ENCODE peak calls at places on chromosomes 11 and 22, in nine cellular contexts. Y is adrenal gland, H is lung, B is H1, T is left ventricle myocardium inferior, K is fibroblast of the aortic adventitia, W is Calu3, E is astrocyte of the spinal cord, M is left lung. L is an unnamed sample.
A peak's percentile ranks its signal among the peaks of the same experiment; 100 is the strongest.

GRCh38 chr22:42353883-42354727 is 78.1 kb downstream of the NFAM1 start:
- DNase-seq in M (no peak), W (no peak), B (no peak), K (no peak), E (no peak), H (no peak), T (no peak), Y (no peak), L (no peak)

GRCh38 chr11:124108158-124108557 is 7.1 kb upstream of the VWA5A start:
- DNase-seq in K (peak; percentile 47), H (no peak), W (peak; percentile 2), B (no peak), E (peak; percentile 55), M (no peak), T (no peak), Y (no peak), L (no peak)

GRCh38 chr11:123194308-123195181 is 503 bp downstream of the CLMP start:
- DNase-seq in Y (peak; percentile 40), E (peak; percentile 46), M (no peak), B (no peak), K (peak; percentile 63), H (no peak), T (no peak), W (peak; percentile 11), L (peak; percentile 28)

GRCh38 chr22:41092023-41092817 is at the start of gene EP300:
- DNase-seq in B (peak; percentile 72), W (peak; percentile 86), E (peak; percentile 78), Y (peak; percentile 93), M (peak; percentile 92), T (peak; percentile 86), H (peak; percentile 87), K (peak; percentile 59), L (no peak)

GRCh38 chr11:84437129-84438123 is 1151.3 kb upstream of the CCDC90B start:
- DNase-seq in Y (peak; percentile 19), K (peak; percentile 3), H (no peak), E (no peak), T (no peak), M (peak; percentile 33), W (peak; percentile 39), B (peak; percentile 83), L (no peak)

GRCh38 chr11:83573097-83573496 is 286.9 kb upstream of the CCDC90B start:
- DNase-seq in K (peak; percentile 69), W (no peak), E (no peak), B (no peak), H (no peak), Y (no peak), T (no peak), M (no peak), L (no peak)

GRCh38 chr11:7576671-7577225 is 62.9 kb downstream of the PPFIBP2 start:
- DNase-seq in H (no peak), E (no peak), T (peak; percentile 41), B (no peak), Y (no peak), W (no peak), K (peak; percentile 78), M (no peak), L (no peak)

GRCh38 chr11:128379587-128380279 is 207.6 kb downstream of the ETS1 start:
- DNase-seq in E (no peak), K (no peak), M (no peak), T (no peak), Y (no peak), W (no peak), H (no peak), B (no peak), L (no peak)

DNA sequence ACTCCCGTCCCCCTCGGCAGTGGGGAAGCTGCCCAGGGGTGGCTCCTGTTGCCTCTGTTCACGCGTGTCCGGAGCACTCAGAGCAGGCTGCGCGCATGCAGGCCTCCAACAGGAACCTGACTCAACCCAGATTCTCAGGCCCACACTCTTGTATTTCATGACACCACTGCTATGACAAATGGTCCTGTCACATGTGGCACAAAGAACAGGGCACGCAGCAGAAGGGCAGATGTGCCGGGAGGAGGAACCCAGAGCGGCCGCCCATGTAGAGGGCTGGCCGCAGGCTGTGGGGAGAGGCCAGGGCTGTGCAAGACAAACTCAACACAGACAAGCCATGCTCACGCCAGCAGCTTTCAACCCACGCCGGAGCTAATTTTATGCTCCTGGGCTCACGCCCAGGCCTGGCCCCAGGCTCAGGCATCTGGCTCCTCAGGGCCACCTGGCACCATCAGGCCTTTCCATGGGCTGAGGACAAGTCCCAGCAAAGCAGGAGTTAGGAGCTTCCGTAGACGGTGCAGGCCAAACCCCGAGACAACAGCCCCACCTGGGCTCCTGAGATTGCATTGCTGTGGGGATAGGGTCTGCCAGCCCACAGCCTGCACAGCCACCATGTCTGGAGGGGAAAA is 40.0 kb downstream of the DUSP8 start:
- DNase-seq in W (no peak), Y (peak; percentile 82), E (peak; percentile 43), M (no peak), B (no peak), T (peak; percentile 77), H (no peak), K (peak; percentile 72), L (no peak)
- TF ChIP-seq CTCF in W (no peak), Y (no peak), E (no peak), M (no peak), B (no peak), T (no peak), H (no peak), K (no peak), L (no peak)

GRCh38 chr11:72754149-72754543 is 1.9 kb upstream of the ARAP1 start:
- DNase-seq in T (no peak), H (no peak), M (no peak), Y (peak; percentile 64), E (no peak), W (no peak), K (no peak), B (no peak), L (no peak)

GRCh38 chr11:72752088-72752914 is at the start of gene ARAP1:
- DNase-seq in H (peak; percentile 82), Y (peak; percentile 79), T (peak; percentile 74), M (peak; percentile 82), W (peak; percentile 73), K (peak; percentile 58), E (peak; percentile 74), B (peak; percentile 80), L (peak; percentile 94)

GRCh38 chr11:72751293-72752087 is 718 bp downstream of the ARAP1 start:
- DNase-seq in Y (no peak), B (no peak), W (no peak), H (peak; percentile 80), M (peak; percentile 73), T (no peak), K (no peak), E (no peak), L (no peak)

GRCh38 chr11:72754544-72755155 is 2.4 kb upstream of the ARAP1 start:
- DNase-seq in M (no peak), W (no peak), T (no peak), E (no peak), Y (no peak), H (no peak), B (peak; percentile 66), K (no peak), L (no peak)

DNA sequence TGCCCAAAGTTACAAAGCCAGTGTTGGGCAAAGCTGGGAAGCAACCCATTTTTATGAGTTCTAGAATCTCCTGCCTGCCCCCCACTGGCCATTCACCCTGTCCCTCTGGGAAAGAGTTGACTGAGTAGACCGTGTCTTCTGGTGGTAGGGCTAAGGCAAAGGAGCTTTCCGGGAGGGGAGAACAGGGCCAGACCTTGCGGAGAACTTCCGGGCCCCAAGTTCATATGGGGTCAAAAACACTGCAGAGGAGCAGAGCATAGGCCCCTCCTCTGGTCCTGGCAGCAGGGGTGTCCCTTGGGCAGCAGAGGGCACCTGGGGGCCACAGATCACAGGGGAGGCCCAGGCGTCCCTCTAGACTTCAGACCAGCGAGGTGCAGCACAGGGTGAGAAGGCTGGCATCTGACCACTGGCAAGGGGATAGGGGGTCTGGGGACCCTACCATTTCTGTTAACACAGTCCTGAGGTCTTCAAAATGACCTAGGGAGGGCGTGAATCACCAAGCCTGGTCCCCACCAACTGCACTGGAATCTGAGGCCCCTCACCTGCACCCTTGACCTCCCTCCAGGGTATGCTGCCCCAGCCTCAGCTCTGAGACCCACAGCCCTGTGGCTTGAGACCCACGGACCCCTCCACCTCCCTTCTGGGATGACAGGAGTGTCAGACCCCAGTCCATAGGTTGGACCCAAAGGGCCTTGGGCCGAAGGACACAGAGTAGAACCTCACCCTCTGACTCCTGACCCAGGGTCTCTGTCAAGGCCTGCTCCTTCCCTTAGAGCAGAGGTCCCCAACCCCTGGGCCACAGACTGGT is 1.3 kb upstream of the ARAP1 start:
- DNase-seq in Y (no peak), B (no peak), T (no peak), H (no peak), E (no peak), K (no peak), W (no peak), M (no peak), L (no peak)
- TF ChIP-seq CTCF in Y (no peak), B (no peak), T (no peak), H (no peak), E (no peak), K (no peak), W (no peak), M (peak; percentile 15), L (no peak)

GRCh38 chr11:75402002-75402773 is 2.9 kb downstream of the RPS3 start:
- DNase-seq in W (no peak), E (no peak), Y (no peak), H (no peak), T (no peak), M (no peak), B (no peak), K (no peak), L (no peak)

GRCh38 chr11:75398906-75399305 is 412 bp upstream of the RPS3 start:
- DNase-seq in W (no peak), T (no peak), H (no peak), M (no peak), E (no peak), B (no peak), Y (no peak), K (no peak), L (no peak)

GRCh38 chr11:75403037-75403436 is 3.7 kb downstream of the RPS3 start:
- DNase-seq in W (no peak), Y (no peak), T (no peak), M (no peak), K (no peak), E (no peak), H (no peak), B (no peak), L (no peak)

GRCh38 chr11:75400110-75400865 is 970 bp downstream of the RPS3 start:
- DNase-seq in T (no peak), H (no peak), W (no peak), Y (no peak), E (no peak), M (no peak), B (no peak), K (peak; percentile 33), L (no peak)

GRCh38 chr11:75399344-75400109 is at the start of gene RPS3:
- DNase-seq in B (peak; percentile 90), K (peak; percentile 92), T (peak; percentile 92), W (peak; percentile 89), Y (peak; percentile 93), M (peak; percentile 92), E (peak; percentile 92), H (peak; percentile 92), L (peak; percentile 73)
- TF ChIP-seq CTCF in B (no peak), K (no peak), T (peak; percentile 24), W (no peak), Y (peak; percentile 19), M (no peak), E (peak; percentile 5), H (peak; percentile 9), L (no peak)

DNA sequence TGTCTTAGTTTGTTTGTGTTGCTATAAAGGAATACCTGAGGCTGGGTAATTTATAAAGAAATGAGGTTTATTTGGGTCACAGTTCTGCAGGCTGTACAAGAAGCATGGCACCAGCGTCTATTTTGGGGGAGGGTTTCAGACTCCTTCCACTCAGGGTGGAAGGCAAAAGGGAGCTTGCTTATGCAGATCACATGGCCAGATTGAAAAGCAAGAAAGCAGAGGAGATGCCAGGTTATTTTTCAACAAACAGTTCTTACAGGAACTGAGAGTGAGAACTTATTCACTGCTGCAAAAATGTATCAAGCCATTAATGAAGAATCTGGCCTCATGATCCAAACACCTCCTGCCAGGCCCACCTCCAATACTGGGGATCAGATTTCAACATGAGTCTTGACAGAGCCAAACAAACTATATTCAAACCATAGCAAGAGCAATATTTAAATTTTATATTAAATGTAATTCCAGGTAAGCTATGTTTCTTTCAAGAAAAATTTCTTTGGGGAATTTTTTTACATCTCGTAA is 66.9 kb downstream of the NXPE2 start:
- DNase-seq in T (no peak), Y (no peak), B (no peak), E (no peak), W (no peak), H (no peak), M (no peak), K (no peak), L (no peak)
- TF ChIP-seq CTCF in T (no peak), Y (no peak), B (no peak), E (no peak), W (no peak), H (no peak), M (no peak), K (no peak), L (no peak)

L was measured in D721Med.